ENCODE peak calls at places on chromosome 12, in nine cellular contexts. One of them, this sample, is unnamed.

GRCh38 chr12:52383331-52383730 is 2.1 kb downstream of the KRT84 start:
- DNase-seq in nucleus accumbens: no peak
- DNase-seq in activated T-cell treated with anti-CD3 and anti-CD28 coated beads for 4 hours: no peak
- DNase-seq in mesothelial cell of epicardium: no peak
- DNase-seq in ELR: no peak
- DNase-seq in EL: no peak
- DNase-seq in T-helper 9 cell: no peak
- DNase-seq in pons: no peak
- DNase-seq in activated CD8-positive, alpha-beta memory T cell treated with anti-CD3 and anti-CD28 coated beads, Interleukin-2, amount 50 U/mL, for 48 hours: no peak
- DNase-seq in this sample: no peak

GRCh38 chr12:116535241-116535640 is 23.9 kb upstream of the MAP1LC3B2 start:
- DNase-seq in nucleus accumbens: no peak
- DNase-seq in activated T-cell treated with anti-CD3 and anti-CD28 coated beads for 4 hours: no peak
- DNase-seq in mesothelial cell of epicardium: no peak
- DNase-seq in ELR: no peak
- DNase-seq in EL: no peak
- DNase-seq in T-helper 9 cell: no peak
- DNase-seq in pons: no peak
- DNase-seq in activated CD8-positive, alpha-beta memory T cell treated with anti-CD3 and anti-CD28 coated beads, Interleukin-2, amount 50 U/mL, for 48 hours: no peak
- DNase-seq in this sample: no peak

GRCh38 chr12:12282761-12283160 is 15.9 kb upstream of the LRP6 start:
- DNase-seq in nucleus accumbens: no peak
- DNase-seq in activated T-cell treated with anti-CD3 and anti-CD28 coated beads for 4 hours: no peak
- DNase-seq in mesothelial cell of epicardium: no peak
- DNase-seq in ELR: peak
- DNase-seq in EL: peak
- DNase-seq in T-helper 9 cell: no peak
- DNase-seq in pons: no peak
- DNase-seq in activated CD8-positive, alpha-beta memory T cell treated with anti-CD3 and anti-CD28 coated beads, Interleukin-2, amount 50 U/mL, for 48 hours: no peak
- DNase-seq in this sample: no peak

GRCh38 chr12:14111230-14111865 is 129.9 kb upstream of the GRIN2B start:
- DNase-seq in nucleus accumbens: no peak
- DNase-seq in activated T-cell treated with anti-CD3 and anti-CD28 coated beads for 4 hours: no peak
- DNase-seq in mesothelial cell of epicardium: no peak
- DNase-seq in ELR: peak
- DNase-seq in EL: peak
- DNase-seq in T-helper 9 cell: no peak
- DNase-seq in pons: no peak
- DNase-seq in activated CD8-positive, alpha-beta memory T cell treated with anti-CD3 and anti-CD28 coated beads, Interleukin-2, amount 50 U/mL, for 48 hours: no peak
- DNase-seq in this sample: no peak

GRCh38 chr12:89234324-89235114 is 117.8 kb downstream of the DUSP6 start:
- DNase-seq in nucleus accumbens: no peak
- DNase-seq in activated T-cell treated with anti-CD3 and anti-CD28 coated beads for 4 hours: no peak
- DNase-seq in mesothelial cell of epicardium: no peak
- DNase-seq in ELR: no peak
- DNase-seq in EL: no peak
- DNase-seq in T-helper 9 cell: no peak
- DNase-seq in pons: no peak
- DNase-seq in activated CD8-positive, alpha-beta memory T cell treated with anti-CD3 and anti-CD28 coated beads, Interleukin-2, amount 50 U/mL, for 48 hours: no peak
- DNase-seq in this sample: no peak

GRCh38 chr12:49966511-49967041 is 4.9 kb downstream of the AQP5 start:
- DNase-seq in nucleus accumbens: no peak
- DNase-seq in activated T-cell treated with anti-CD3 and anti-CD28 coated beads for 4 hours: no peak
- DNase-seq in mesothelial cell of epicardium: no peak
- DNase-seq in ELR: no peak
- DNase-seq in EL: no peak
- DNase-seq in T-helper 9 cell: no peak
- DNase-seq in pons: no peak
- DNase-seq in activated CD8-positive, alpha-beta memory T cell treated with anti-CD3 and anti-CD28 coated beads, Interleukin-2, amount 50 U/mL, for 48 hours: no peak
- DNase-seq in this sample: no peak

GRCh38 chr12:98126637-98127335 is 388.6 kb upstream of the TMPO start:
- DNase-seq in nucleus accumbens: no peak
- DNase-seq in activated T-cell treated with anti-CD3 and anti-CD28 coated beads for 4 hours: no peak
- DNase-seq in mesothelial cell of epicardium: no peak
- DNase-seq in ELR: no peak
- DNase-seq in EL: no peak
- DNase-seq in T-helper 9 cell: no peak
- DNase-seq in pons: no peak
- DNase-seq in activated CD8-positive, alpha-beta memory T cell treated with anti-CD3 and anti-CD28 coated beads, Interleukin-2, amount 50 U/mL, for 48 hours: no peak
- DNase-seq in this sample: peak

GRCh38 chr12:57552692-57553321 is 3.0 kb downstream of the KIF5A start:
- DNase-seq in nucleus accumbens: no peak
- DNase-seq in activated T-cell treated with anti-CD3 and anti-CD28 coated beads for 4 hours: no peak
- DNase-seq in mesothelial cell of epicardium: no peak
- DNase-seq in ELR: peak
- DNase-seq in EL: peak
- DNase-seq in T-helper 9 cell: no peak
- DNase-seq in pons: no peak
- DNase-seq in activated CD8-positive, alpha-beta memory T cell treated with anti-CD3 and anti-CD28 coated beads, Interleukin-2, amount 50 U/mL, for 48 hours: no peak
- DNase-seq in this sample: no peak

GRCh38 chr12:117060236-117060926 is 38.8 kb downstream of the TESC start:
- DNase-seq in nucleus accumbens: no peak
- DNase-seq in activated T-cell treated with anti-CD3 and anti-CD28 coated beads for 4 hours: no peak
- DNase-seq in mesothelial cell of epicardium: no peak
- DNase-seq in ELR: no peak
- DNase-seq in EL: no peak
- DNase-seq in T-helper 9 cell: no peak
- DNase-seq in pons: no peak
- DNase-seq in activated CD8-positive, alpha-beta memory T cell treated with anti-CD3 and anti-CD28 coated beads, Interleukin-2, amount 50 U/mL, for 48 hours: no peak
- DNase-seq in this sample: no peak

GRCh38 chr12:15699886-15700285 is 89.3 kb downstream of the EPS8 start:
- DNase-seq in nucleus accumbens: no peak
- DNase-seq in activated T-cell treated with anti-CD3 and anti-CD28 coated beads for 4 hours: no peak
- DNase-seq in mesothelial cell of epicardium: no peak
- DNase-seq in ELR: no peak
- DNase-seq in EL: no peak
- DNase-seq in T-helper 9 cell: no peak
- DNase-seq in pons: no peak
- DNase-seq in activated CD8-positive, alpha-beta memory T cell treated with anti-CD3 and anti-CD28 coated beads, Interleukin-2, amount 50 U/mL, for 48 hours: no peak
- DNase-seq in this sample: no peak

GRCh38 chr12:6367065-6367968 is 8.0 kb downstream of the SCNN1A start:
- DNase-seq in nucleus accumbens: peak
- DNase-seq in activated T-cell treated with anti-CD3 and anti-CD28 coated beads for 4 hours: peak
- DNase-seq in mesothelial cell of epicardium: no peak
- DNase-seq in ELR: peak
- DNase-seq in EL: peak
- DNase-seq in T-helper 9 cell: no peak
- DNase-seq in pons: peak
- DNase-seq in activated CD8-positive, alpha-beta memory T cell treated with anti-CD3 and anti-CD28 coated beads, Interleukin-2, amount 50 U/mL, for 48 hours: no peak
- DNase-seq in this sample: no peak

GRCh38 chr12:12845794-12846243 is 32.7 kb downstream of the DDX47 start:
- DNase-seq in nucleus accumbens: no peak
- DNase-seq in activated T-cell treated with anti-CD3 and anti-CD28 coated beads for 4 hours: no peak
- DNase-seq in mesothelial cell of epicardium: no peak
- DNase-seq in ELR: no peak
- DNase-seq in EL: no peak
- DNase-seq in T-helper 9 cell: no peak
- DNase-seq in pons: no peak
- DNase-seq in activated CD8-positive, alpha-beta memory T cell treated with anti-CD3 and anti-CD28 coated beads, Interleukin-2, amount 50 U/mL, for 48 hours: no peak
- DNase-seq in this sample: no peak

GRCh38 chr12:59650594-59651229 is 54.9 kb downstream of the SLC16A7 start:
- DNase-seq in nucleus accumbens: no peak
- DNase-seq in activated T-cell treated with anti-CD3 and anti-CD28 coated beads for 4 hours: no peak
- DNase-seq in mesothelial cell of epicardium: no peak
- DNase-seq in ELR: peak
- DNase-seq in EL: no peak
- DNase-seq in T-helper 9 cell: no peak
- DNase-seq in pons: peak
- DNase-seq in activated CD8-positive, alpha-beta memory T cell treated with anti-CD3 and anti-CD28 coated beads, Interleukin-2, amount 50 U/mL, for 48 hours: no peak
- DNase-seq in this sample: no peak

GRCh38 chr12:121326996-121327674 is 25.1 kb downstream of the ANAPC5 start:
- DNase-seq in nucleus accumbens: peak
- DNase-seq in activated T-cell treated with anti-CD3 and anti-CD28 coated beads for 4 hours: no peak
- DNase-seq in mesothelial cell of epicardium: no peak
- DNase-seq in ELR: no peak
- DNase-seq in EL: no peak
- DNase-seq in T-helper 9 cell: no peak
- DNase-seq in pons: peak
- DNase-seq in activated CD8-positive, alpha-beta memory T cell treated with anti-CD3 and anti-CD28 coated beads, Interleukin-2, amount 50 U/mL, for 48 hours: no peak
- DNase-seq in this sample: no peak

GRCh38 chr12:75511116-75512048 is at the start of gene KRR1:
- DNase-seq in nucleus accumbens: peak
- DNase-seq in activated T-cell treated with anti-CD3 and anti-CD28 coated beads for 4 hours: peak
- DNase-seq in mesothelial cell of epicardium: peak
- DNase-seq in ELR: peak
- DNase-seq in EL: peak
- DNase-seq in T-helper 9 cell: peak
- DNase-seq in pons: peak
- DNase-seq in activated CD8-positive, alpha-beta memory T cell treated with anti-CD3 and anti-CD28 coated beads, Interleukin-2, amount 50 U/mL, for 48 hours: peak
- DNase-seq in this sample: peak

GRCh38 chr12:55743131-55743921 is 404 bp downstream of the GDF11 start:
- DNase-seq in nucleus accumbens: no peak
- DNase-seq in activated T-cell treated with anti-CD3 and anti-CD28 coated beads for 4 hours: no peak
- DNase-seq in mesothelial cell of epicardium: peak
- DNase-seq in ELR: peak
- DNase-seq in EL: peak
- DNase-seq in T-helper 9 cell: peak
- DNase-seq in pons: no peak
- DNase-seq in activated CD8-positive, alpha-beta memory T cell treated with anti-CD3 and anti-CD28 coated beads, Interleukin-2, amount 50 U/mL, for 48 hours: peak
- DNase-seq in this sample: peak

GRCh38 chr12:71439362-71439612 is 311 bp upstream of the LGR5 start:
- DNase-seq in nucleus accumbens: no peak
- DNase-seq in activated T-cell treated with anti-CD3 and anti-CD28 coated beads for 4 hours: no peak
- DNase-seq in mesothelial cell of epicardium: no peak
- DNase-seq in ELR: no peak
- DNase-seq in EL: no peak
- DNase-seq in T-helper 9 cell: no peak
- DNase-seq in pons: no peak
- DNase-seq in activated CD8-positive, alpha-beta memory T cell treated with anti-CD3 and anti-CD28 coated beads, Interleukin-2, amount 50 U/mL, for 48 hours: no peak
- DNase-seq in this sample: no peak

GRCh38 chr12:74537126-74537706 is 419 bp upstream of the ATXN7L3B start:
- DNase-seq in nucleus accumbens: no peak
- DNase-seq in activated T-cell treated with anti-CD3 and anti-CD28 coated beads for 4 hours: no peak
- DNase-seq in mesothelial cell of epicardium: no peak
- DNase-seq in ELR: peak
- DNase-seq in EL: peak
- DNase-seq in T-helper 9 cell: no peak
- DNase-seq in pons: peak
- DNase-seq in activated CD8-positive, alpha-beta memory T cell treated with anti-CD3 and anti-CD28 coated beads, Interleukin-2, amount 50 U/mL, for 48 hours: no peak
- DNase-seq in this sample: peak

GRCh38 chr12:131049569-131050339 is 96.0 kb downstream of the ADGRD1 start:
- DNase-seq in nucleus accumbens: no peak
- DNase-seq in activated T-cell treated with anti-CD3 and anti-CD28 coated beads for 4 hours: no peak
- DNase-seq in mesothelial cell of epicardium: no peak
- DNase-seq in ELR: no peak
- DNase-seq in EL: no peak
- DNase-seq in T-helper 9 cell: no peak
- DNase-seq in pons: no peak
- DNase-seq in activated CD8-positive, alpha-beta memory T cell treated with anti-CD3 and anti-CD28 coated beads, Interleukin-2, amount 50 U/mL, for 48 hours: no peak
- DNase-seq in this sample: no peak

GRCh38 chr12:131389051-131390013 is 321.6 kb upstream of the SFSWAP start:
- DNase-seq in nucleus accumbens: no peak
- DNase-seq in activated T-cell treated with anti-CD3 and anti-CD28 coated beads for 4 hours: no peak
- DNase-seq in mesothelial cell of epicardium: no peak
- DNase-seq in ELR: no peak
- DNase-seq in EL: no peak
- DNase-seq in T-helper 9 cell: no peak
- DNase-seq in pons: no peak
- DNase-seq in activated CD8-positive, alpha-beta memory T cell treated with anti-CD3 and anti-CD28 coated beads, Interleukin-2, amount 50 U/mL, for 48 hours: no peak
- DNase-seq in this sample: no peak

GRCh38 chr12:22858849-22859569 is 234.0 kb downstream of the ETNK1 start:
- DNase-seq in nucleus accumbens: no peak
- DNase-seq in activated T-cell treated with anti-CD3 and anti-CD28 coated beads for 4 hours: no peak
- DNase-seq in mesothelial cell of epicardium: no peak
- DNase-seq in ELR: peak
- DNase-seq in EL: peak
- DNase-seq in T-helper 9 cell: no peak
- DNase-seq in pons: no peak
- DNase-seq in activated CD8-positive, alpha-beta memory T cell treated with anti-CD3 and anti-CD28 coated beads, Interleukin-2, amount 50 U/mL, for 48 hours: no peak
- DNase-seq in this sample: no peak

GRCh38 chr12:68932123-68932700 is 759 bp downstream of the CPM start:
- DNase-seq in nucleus accumbens: no peak
- DNase-seq in activated T-cell treated with anti-CD3 and anti-CD28 coated beads for 4 hours: no peak
- DNase-seq in mesothelial cell of epicardium: no peak
- DNase-seq in ELR: no peak
- DNase-seq in EL: no peak
- DNase-seq in T-helper 9 cell: no peak
- DNase-seq in pons: peak
- DNase-seq in activated CD8-positive, alpha-beta memory T cell treated with anti-CD3 and anti-CD28 coated beads, Interleukin-2, amount 50 U/mL, for 48 hours: no peak
- DNase-seq in this sample: no peak

GRCh38 chr12:19652391-19652790 is 213.1 kb downstream of the AEBP2 start:
- DNase-seq in nucleus accumbens: no peak
- DNase-seq in activated T-cell treated with anti-CD3 and anti-CD28 coated beads for 4 hours: no peak
- DNase-seq in mesothelial cell of epicardium: no peak
- DNase-seq in ELR: no peak
- DNase-seq in EL: no peak
- DNase-seq in T-helper 9 cell: no peak
- DNase-seq in pons: no peak
- DNase-seq in activated CD8-positive, alpha-beta memory T cell treated with anti-CD3 and anti-CD28 coated beads, Interleukin-2, amount 50 U/mL, for 48 hours: no peak
- DNase-seq in this sample: no peak

GRCh38 chr12:3137268-3137761 is 60.1 kb downstream of the TSPAN9 start:
- DNase-seq in nucleus accumbens: no peak
- DNase-seq in activated T-cell treated with anti-CD3 and anti-CD28 coated beads for 4 hours: no peak
- DNase-seq in mesothelial cell of epicardium: no peak
- DNase-seq in ELR: peak
- DNase-seq in EL: peak
- DNase-seq in T-helper 9 cell: no peak
- DNase-seq in pons: no peak
- DNase-seq in activated CD8-positive, alpha-beta memory T cell treated with anti-CD3 and anti-CD28 coated beads, Interleukin-2, amount 50 U/mL, for 48 hours: no peak
- DNase-seq in this sample: no peak

GRCh38 chr12:3142386-3142785 is 65.2 kb downstream of the TSPAN9 start:
- DNase-seq in nucleus accumbens: no peak
- DNase-seq in activated T-cell treated with anti-CD3 and anti-CD28 coated beads for 4 hours: no peak
- DNase-seq in mesothelial cell of epicardium: no peak
- DNase-seq in ELR: no peak
- DNase-seq in EL: no peak
- DNase-seq in T-helper 9 cell: no peak
- DNase-seq in pons: no peak
- DNase-seq in activated CD8-positive, alpha-beta memory T cell treated with anti-CD3 and anti-CD28 coated beads, Interleukin-2, amount 50 U/mL, for 48 hours: no peak
- DNase-seq in this sample: no peak

GRCh38 chr12:114381177-114381576 is 24.8 kb downstream of the TBX5 start:
- DNase-seq in nucleus accumbens: no peak
- DNase-seq in activated T-cell treated with anti-CD3 and anti-CD28 coated beads for 4 hours: no peak
- DNase-seq in mesothelial cell of epicardium: no peak
- DNase-seq in ELR: no peak
- DNase-seq in EL: no peak
- DNase-seq in T-helper 9 cell: no peak
- DNase-seq in pons: no peak
- DNase-seq in activated CD8-positive, alpha-beta memory T cell treated with anti-CD3 and anti-CD28 coated beads, Interleukin-2, amount 50 U/mL, for 48 hours: no peak
- DNase-seq in this sample: no peak

GRCh38 chr12:8698132-8698829 is 490 bp downstream of the RIMKLB start:
- DNase-seq in nucleus accumbens: peak
- DNase-seq in activated T-cell treated with anti-CD3 and anti-CD28 coated beads for 4 hours: peak
- DNase-seq in mesothelial cell of epicardium: peak
- DNase-seq in ELR: peak
- DNase-seq in EL: peak
- DNase-seq in T-helper 9 cell: peak
- DNase-seq in pons: no peak
- DNase-seq in activated CD8-positive, alpha-beta memory T cell treated with anti-CD3 and anti-CD28 coated beads, Interleukin-2, amount 50 U/mL, for 48 hours: peak
- DNase-seq in this sample: peak

GRCh38 chr12:115267464-115267863 is 583.5 kb upstream of the TBX3 start:
- DNase-seq in nucleus accumbens: no peak
- DNase-seq in activated T-cell treated with anti-CD3 and anti-CD28 coated beads for 4 hours: no peak
- DNase-seq in mesothelial cell of epicardium: no peak
- DNase-seq in ELR: no peak
- DNase-seq in EL: no peak
- DNase-seq in T-helper 9 cell: no peak
- DNase-seq in pons: no peak
- DNase-seq in activated CD8-positive, alpha-beta memory T cell treated with anti-CD3 and anti-CD28 coated beads, Interleukin-2, amount 50 U/mL, for 48 hours: no peak
- DNase-seq in this sample: no peak

GRCh38 chr12:32834122-32834521 is 62.5 kb downstream of the PKP2 start:
- DNase-seq in nucleus accumbens: no peak
- DNase-seq in activated T-cell treated with anti-CD3 and anti-CD28 coated beads for 4 hours: no peak
- DNase-seq in mesothelial cell of epicardium: no peak
- DNase-seq in ELR: no peak
- DNase-seq in EL: no peak
- DNase-seq in T-helper 9 cell: no peak
- DNase-seq in pons: no peak
- DNase-seq in activated CD8-positive, alpha-beta memory T cell treated with anti-CD3 and anti-CD28 coated beads, Interleukin-2, amount 50 U/mL, for 48 hours: no peak
- DNase-seq in this sample: no peak

GRCh38 chr12:26878661-26879119 is 45.7 kb upstream of the ITPR2 start:
- DNase-seq in nucleus accumbens: no peak
- DNase-seq in activated T-cell treated with anti-CD3 and anti-CD28 coated beads for 4 hours: no peak
- DNase-seq in mesothelial cell of epicardium: no peak
- DNase-seq in ELR: no peak
- DNase-seq in EL: no peak
- DNase-seq in T-helper 9 cell: no peak
- DNase-seq in pons: peak
- DNase-seq in activated CD8-positive, alpha-beta memory T cell treated with anti-CD3 and anti-CD28 coated beads, Interleukin-2, amount 50 U/mL, for 48 hours: no peak
- DNase-seq in this sample: no peak

GRCh38 chr12:6200266-6201198 is at the start of gene CD9:
- DNase-seq in nucleus accumbens: peak
- DNase-seq in activated T-cell treated with anti-CD3 and anti-CD28 coated beads for 4 hours: peak
- DNase-seq in mesothelial cell of epicardium: no peak
- DNase-seq in ELR: peak
- DNase-seq in EL: peak
- DNase-seq in T-helper 9 cell: no peak
- DNase-seq in pons: no peak
- DNase-seq in activated CD8-positive, alpha-beta memory T cell treated with anti-CD3 and anti-CD28 coated beads, Interleukin-2, amount 50 U/mL, for 48 hours: peak
- DNase-seq in this sample: no peak